ENCODE peak calls at places on chromosomes 3 and 15, in five cellular contexts. One of them, this sample, is unnamed.
A peak's percentile ranks its signal among the peaks of the same experiment; 100 is the strongest.

GRCh38 chr3:47571391-47572165 is 7.1 kb downstream of the CSPG5 start:
- DNase-seq in iris pigment epithelial cell: no peak
- DNase-seq in pancreas: no peak
- DNase-seq in activated T-cell treated with anti-CD3 and anti-CD28 coated beads, Interleukin-2, amount 50 U/mL, for 72 hours: no peak
- DNase-seq in HT1080: no peak
- DNase-seq in this sample: no peak

GRCh38 chr3:105823149-105823866 is 45.5 kb downstream of the CBLB start:
- DNase-seq in HT1080: peak; percentile 91
- DNase-seq in pancreas: no peak
- DNase-seq in iris pigment epithelial cell: peak; percentile 99
- DNase-seq in activated T-cell treated with anti-CD3 and anti-CD28 coated beads, Interleukin-2, amount 50 U/mL, for 72 hours: peak; percentile 50
- DNase-seq in this sample: peak; percentile 90

GRCh38 chr3:57691411-57692133 is 1.3 kb downstream of the DENND6A start:
- DNase-seq in HT1080: no peak
- DNase-seq in activated T-cell treated with anti-CD3 and anti-CD28 coated beads, Interleukin-2, amount 50 U/mL, for 72 hours: peak; percentile 1
- DNase-seq in iris pigment epithelial cell: no peak
- DNase-seq in pancreas: no peak
- DNase-seq in this sample: no peak

GRCh38 chr15:26200427-26200826 is 337.3 kb upstream of the ATP10A start:
- DNase-seq in pancreas: no peak
- DNase-seq in iris pigment epithelial cell: no peak
- DNase-seq in HT1080: no peak
- DNase-seq in activated T-cell treated with anti-CD3 and anti-CD28 coated beads, Interleukin-2, amount 50 U/mL, for 72 hours: no peak
- DNase-seq in this sample: no peak

GRCh38 chr3:59970796-59971195 is 921.0 kb upstream of the CFAP20DC start:
- DNase-seq in pancreas: no peak
- DNase-seq in HT1080: no peak
- DNase-seq in iris pigment epithelial cell: no peak
- DNase-seq in activated T-cell treated with anti-CD3 and anti-CD28 coated beads, Interleukin-2, amount 50 U/mL, for 72 hours: no peak
- DNase-seq in this sample: no peak

GRCh38 chr3:114527036-114527644 is 233.3 kb downstream of the TIGIT start:
- DNase-seq in HT1080: peak; percentile 29
- DNase-seq in iris pigment epithelial cell: peak; percentile 32
- DNase-seq in activated T-cell treated with anti-CD3 and anti-CD28 coated beads, Interleukin-2, amount 50 U/mL, for 72 hours: no peak
- DNase-seq in pancreas: no peak
- DNase-seq in this sample: peak; percentile 10

GRCh38 chr3:124620600-124621063 is 109.6 kb upstream of the UMPS start:
- DNase-seq in pancreas: peak; percentile 47
- DNase-seq in activated T-cell treated with anti-CD3 and anti-CD28 coated beads, Interleukin-2, amount 50 U/mL, for 72 hours: peak; percentile 15
- DNase-seq in iris pigment epithelial cell: peak; percentile 63
- DNase-seq in HT1080: peak; percentile 79
- DNase-seq in this sample: peak; percentile 75

GRCh38 chr15:50726315-50726714 is 39.2 kb downstream of the SPPL2A start:
- DNase-seq in HT1080: no peak
- DNase-seq in pancreas: no peak
- DNase-seq in iris pigment epithelial cell: no peak
- DNase-seq in activated T-cell treated with anti-CD3 and anti-CD28 coated beads, Interleukin-2, amount 50 U/mL, for 72 hours: no peak
- DNase-seq in this sample: no peak

GRCh38 chr3:54358969-54359648 is 236.8 kb downstream of the CACNA2D3 start:
- DNase-seq in HT1080: no peak
- DNase-seq in activated T-cell treated with anti-CD3 and anti-CD28 coated beads, Interleukin-2, amount 50 U/mL, for 72 hours: no peak
- DNase-seq in pancreas: no peak
- DNase-seq in iris pigment epithelial cell: no peak
- DNase-seq in this sample: peak; percentile 35

GRCh38 chr3:97510795-97511194 is 253.8 kb upstream of the ARL6 start:
- DNase-seq in pancreas: no peak
- DNase-seq in HT1080: peak; percentile 30
- DNase-seq in iris pigment epithelial cell: no peak
- DNase-seq in activated T-cell treated with anti-CD3 and anti-CD28 coated beads, Interleukin-2, amount 50 U/mL, for 72 hours: no peak
- DNase-seq in this sample: no peak

GRCh38 chr3:119229190-119229589 is 11.5 kb downstream of the B4GALT4 start:
- DNase-seq in iris pigment epithelial cell: no peak
- DNase-seq in pancreas: no peak
- DNase-seq in activated T-cell treated with anti-CD3 and anti-CD28 coated beads, Interleukin-2, amount 50 U/mL, for 72 hours: no peak
- DNase-seq in HT1080: no peak
- DNase-seq in this sample: no peak

GRCh38 chr15:70247281-70247680 is 149.6 kb upstream of the TLE3 start:
- DNase-seq in pancreas: no peak
- DNase-seq in HT1080: no peak
- DNase-seq in activated T-cell treated with anti-CD3 and anti-CD28 coated beads, Interleukin-2, amount 50 U/mL, for 72 hours: no peak
- DNase-seq in iris pigment epithelial cell: no peak
- DNase-seq in this sample: no peak

GRCh38 chr3:119933197-119933596 is 151.3 kb downstream of the NR1I2 start:
- DNase-seq in HT1080: no peak
- DNase-seq in activated T-cell treated with anti-CD3 and anti-CD28 coated beads, Interleukin-2, amount 50 U/mL, for 72 hours: no peak
- DNase-seq in pancreas: no peak
- DNase-seq in iris pigment epithelial cell: no peak
- DNase-seq in this sample: no peak

GRCh38 chr3:133535971-133536634 is 37.4 kb upstream of the CDV3 start:
- DNase-seq in pancreas: peak; percentile 54
- DNase-seq in HT1080: peak; percentile 97
- DNase-seq in activated T-cell treated with anti-CD3 and anti-CD28 coated beads, Interleukin-2, amount 50 U/mL, for 72 hours: no peak
- DNase-seq in iris pigment epithelial cell: peak; percentile 97
- DNase-seq in this sample: peak; percentile 84

GRCh38 chr15:44861917-44862316 is 94.6 kb upstream of the TERB2 start:
- DNase-seq in pancreas: no peak
- DNase-seq in iris pigment epithelial cell: no peak
- DNase-seq in HT1080: no peak
- DNase-seq in activated T-cell treated with anti-CD3 and anti-CD28 coated beads, Interleukin-2, amount 50 U/mL, for 72 hours: no peak
- DNase-seq in this sample: no peak

This sample was measured in A172.